ENCODE peak calls at places on chromosomes 16 and 17, in five cellular contexts. B, C, G, K and J are unnamed samples.

GRCh38 chr16:19245326-19245925 is 40.1 kb upstream of the CLEC19A start:
- DNase-seq in K (no peak), B (no peak), G (no peak), C (no peak), J (no peak)

GRCh38 chr17:34883106-34884000 is 77.9 kb downstream of the CCT6B start:
- DNase-seq in B (no peak), G (no peak), C (peak; percentile 39), K (no peak), J (no peak)

GRCh38 chr16:57367111-57367752 is 5.1 kb upstream of the CX3CL1 start:
- DNase-seq in C (no peak), G (no peak), B (no peak), K (no peak), J (no peak)

GRCh38 chr17:17666111-17666714 is 15.0 kb upstream of the RAI1 start:
- DNase-seq in K (peak; percentile 56), B (no peak), G (no peak), C (no peak), J (no peak)

GRCh38 chr17:67421869-67422273 is 44.8 kb downstream of the PITPNC1 start:
- DNase-seq in G (peak; percentile 61), K (peak; percentile 39), B (no peak), C (no peak), J (no peak)

GRCh38 chr16:23803591-23804123 is 32.1 kb upstream of the PRKCB start:
- DNase-seq in C (peak; percentile 48), B (peak; percentile 78), K (peak; percentile 43), G (no peak), J (peak; percentile 65)

GRCh38 chr17:44352922-44353655 is 8.0 kb downstream of the GRN start:
- DNase-seq in B (no peak), C (no peak), G (no peak), K (no peak), J (no peak)

GRCh38 chr16:2751577-2752034 is 832 bp upstream of the SRRM2 start:
- DNase-seq in K (peak; percentile 83), B (no peak), C (peak; percentile 70), G (no peak), J (peak; percentile 84)

GRCh38 chr17:81828656-81829055 is 4.4 kb downstream of the MCRIP1 start:
- DNase-seq in G (no peak), K (no peak), B (no peak), C (no peak), J (no peak)

GRCh38 chr16:49855822-49856740 is at the start of gene ZNF423:
- DNase-seq in K (no peak), C (no peak), B (no peak), G (no peak), J (no peak)

GRCh38 chr17:40598021-40598927 is 33.0 kb upstream of the CCR7 start:
- DNase-seq in B (no peak), C (no peak), K (no peak), G (no peak), J (no peak)

GRCh38 chr17:81386646-81387234 is 8.5 kb upstream of the BAHCC1 start:
- DNase-seq in C (no peak), G (no peak), K (peak; percentile 45), B (no peak), J (no peak)

GRCh38 chr16:89557230-89557935 is 3.1 kb upstream of the RPL13 start:
- DNase-seq in C (peak; percentile 72), G (no peak), B (peak; percentile 98), K (peak; percentile 90), J (peak; percentile 78)

GRCh38 chr17:7281953-7282751 is 634 bp downstream of the SLC2A4 start:
- DNase-seq in G (no peak), C (no peak), B (peak; percentile 72), K (no peak), J (no peak)

GRCh38 chr17:61152898-61153297 is 246.7 kb upstream of the TBX2 start:
- DNase-seq in K (no peak), G (no peak), C (no peak), B (no peak), J (no peak)

GRCh38 chr17:1031711-1032110 is 34.8 kb downstream of the TIMM22 start:
- DNase-seq in G (no peak), K (no peak), C (peak; percentile 55), B (peak; percentile 73), J (no peak)

GRCh38 chr16:3091551-3091950 is 7.5 kb downstream of the ZSCAN10 start:
- DNase-seq in K (no peak), G (no peak), B (no peak), C (no peak), J (no peak)

GRCh38 chr17:52740006-52740405 is 581.5 kb upstream of the CA10 start:
- DNase-seq in K (no peak), B (no peak), C (no peak), G (no peak), J (no peak)

GRCh38 chr17:59105852-59106462 is 723 bp downstream of the TRIM37 start:
- DNase-seq in B (no peak), C (no peak), G (no peak), K (peak; percentile 34), J (peak; percentile 13)

GRCh38 chr16:4378202-4378666 is 6.6 kb downstream of the VASN start:
- DNase-seq in G (no peak), C (no peak), K (no peak), B (no peak), J (no peak)

GRCh38 chr17:54948380-54948779 is 20.1 kb downstream of the COX11 start:
- DNase-seq in C (no peak), B (no peak), G (no peak), K (peak; percentile 44), J (no peak)

GRCh38 chr17:18859256-18859655 is 1.3 kb downstream of the PRPSAP2 start:
- DNase-seq in K (peak; percentile 28), G (no peak), B (peak; percentile 32), C (no peak), J (no peak)

GRCh38 chr17:60102632-60103047 is 23.9 kb upstream of the HEATR6 start:
- DNase-seq in G (no peak), K (no peak), B (no peak), C (no peak), J (no peak)

GRCh38 chr16:49639739-49640388 is 216.0 kb downstream of the ZNF423 start:
- DNase-seq in G (no peak), B (peak; percentile 66), K (peak; percentile 56), C (peak; percentile 75), J (peak; percentile 16)

GRCh38 chr16:82337355-82337754 is 167.3 kb upstream of the MPHOSPH6 start:
- DNase-seq in G (no peak), K (no peak), B (no peak), C (peak; percentile 32), J (no peak)

GRCh38 chr16:10367616-10368188 is 18.2 kb upstream of the ATF7IP2 start:
- DNase-seq in K (peak; percentile 82), B (no peak), C (no peak), G (no peak), J (no peak)

DNA sequence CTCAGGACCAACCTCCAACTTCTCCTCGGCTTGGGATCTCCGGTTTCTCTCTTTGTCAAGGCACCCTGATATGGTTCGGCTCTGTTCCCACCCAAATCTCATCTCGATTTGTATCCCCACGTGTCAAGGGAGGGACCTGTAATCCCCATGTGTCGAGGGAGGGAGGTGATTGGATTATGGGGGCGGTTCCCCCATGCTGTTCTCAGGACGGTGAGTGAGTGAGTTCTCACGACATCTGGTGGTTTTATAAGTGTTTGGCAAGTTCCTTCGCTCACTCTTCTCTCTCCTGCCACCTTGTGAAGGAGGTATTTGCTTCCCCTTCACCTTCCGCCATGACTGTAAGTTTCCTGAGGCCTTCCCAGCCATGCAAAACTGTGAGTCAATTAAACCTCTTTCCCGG is 117.9 kb downstream of the SEC14L1 start:
- DNase-seq in K (no peak), C (no peak), G (no peak), B (no peak), J (no peak)
- TF ChIP-seq SUZ12 in K (no peak), C (no peak), G (no peak), B (no peak), J (no peak)

GRCh38 chr17:2421315-2422147 is 20.7 kb upstream of the MNT start:
- DNase-seq in G (no peak), K (no peak), B (no peak), C (no peak), J (no peak)
- TF ChIP-seq SUZ12 in G (no peak), K (no peak), B (no peak), C (no peak), J (no peak)

DNA sequence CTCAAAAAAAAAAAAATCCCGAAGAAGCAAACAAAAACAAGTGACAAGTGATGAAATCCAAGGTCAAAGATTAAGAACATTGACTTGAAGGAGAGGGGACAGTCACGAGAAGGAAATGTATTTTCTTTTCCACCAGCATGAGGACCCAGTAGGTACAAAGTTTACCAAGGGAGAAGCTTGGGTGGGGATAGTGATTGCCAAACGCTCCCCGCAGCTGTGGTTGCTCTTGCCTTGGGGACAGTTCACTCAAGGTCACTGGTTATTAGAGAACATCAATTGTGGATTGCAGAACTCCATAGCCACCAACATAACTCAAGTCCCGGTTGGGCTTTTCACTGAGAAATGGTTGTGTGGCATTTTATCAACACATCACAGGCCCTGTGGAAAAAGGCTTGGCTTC is 27.0 kb downstream of the RSL1D1 start:
- DNase-seq in B (no peak), K (peak; percentile 95), G (no peak), C (no peak), J (peak; percentile 25)
- TF ChIP-seq SUZ12 in B (no peak), K (no peak), G (no peak), C (no peak), J (no peak)

GRCh38 chr16:46787909-46788308 is 39.8 kb upstream of the MYLK3 start:
- DNase-seq in B (no peak), G (peak; percentile 55), C (no peak), K (no peak), J (no peak)

GRCh38 chr16:46789075-46789474 is 40.9 kb upstream of the MYLK3 start:
- DNase-seq in G (no peak), B (no peak), C (no peak), K (peak; percentile 63), J (no peak)

GRCh38 chr16:46782320-46782719 is 34.2 kb upstream of the MYLK3 start:
- DNase-seq in B (no peak), K (no peak), G (no peak), C (no peak), J (no peak)

GRCh38 chr16:46783800-46784199 is 35.7 kb upstream of the MYLK3 start:
- DNase-seq in K (no peak), G (no peak), B (no peak), C (no peak), J (no peak)

DNA sequence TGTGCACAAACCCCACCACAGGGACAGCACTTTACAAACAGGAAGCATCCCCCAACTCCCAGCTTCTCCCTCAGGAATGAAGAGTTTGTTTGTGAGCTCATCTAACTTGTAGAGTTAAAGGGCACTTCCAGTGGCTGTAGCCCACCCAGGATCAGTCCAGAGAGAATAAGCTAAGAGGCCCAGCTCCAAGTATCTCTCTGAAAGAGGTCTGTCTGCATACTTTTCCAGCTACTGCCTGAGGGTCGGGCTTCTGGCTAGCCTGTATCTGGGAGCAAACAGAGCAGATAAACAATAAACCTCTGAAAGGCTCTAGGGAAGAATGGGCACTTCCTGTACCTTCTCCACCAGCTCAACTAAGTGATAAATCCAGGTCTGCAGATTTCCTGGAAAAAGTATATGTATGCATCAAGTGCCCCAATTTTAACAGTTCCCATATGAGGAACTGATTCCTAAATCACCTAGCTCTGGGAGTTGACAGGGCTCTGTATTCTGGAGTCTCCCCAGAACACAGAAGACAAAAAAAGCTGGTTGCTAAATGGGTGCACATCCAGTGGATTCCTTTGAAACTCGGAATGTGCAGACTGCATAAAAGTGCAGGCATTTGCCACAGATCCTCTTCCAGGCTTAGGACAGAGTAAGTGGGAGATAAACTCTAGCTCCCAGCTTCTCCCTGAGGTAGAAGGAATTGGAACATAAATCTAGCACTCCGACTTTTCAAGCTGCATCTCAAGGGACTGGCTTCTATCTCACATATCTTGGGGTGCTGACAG is 37.1 kb upstream of the MYLK3 start:
- DNase-seq in K (no peak), G (no peak), C (peak; percentile 44), B (no peak), J (no peak)
- TF ChIP-seq SUZ12 in K (no peak), G (no peak), C (no peak), B (no peak), J (no peak)

GRCh38 chr17:79478051-79478461 is 132.8 kb downstream of the RBFOX3 start:
- DNase-seq in B (no peak), G (no peak), K (no peak), C (no peak), J (no peak)
- TF ChIP-seq SUZ12 in B (no peak), G (no peak), K (no peak), C (no peak), J (no peak)